ENCODE peak calls at places on chromosomes 5 and 9, in seven cellular contexts. One of them, this sample, is unnamed. For H3K36me3, the result is how much of the 10 kb centered on the place peaks cover.

GRCh38 chr5:130063603-130064002 is 159.3 kb downstream of the CHSY3 start:
- DNase-seq in cardiac muscle cell: no peak
- DNase-seq in GM23248: no peak
- DNase-seq in mesendoderm: peak
- DNase-seq in Peyer's patch: no peak
- DNase-seq in GM23338: peak
- DNase-seq in endodermal cell: no peak
- DNase-seq in this sample: no peak

GRCh38 chr9:80158150-80158549 is 586.4 kb downstream of the TLE4 start:
- DNase-seq in cardiac muscle cell: peak
- DNase-seq in GM23248: no peak
- DNase-seq in mesendoderm: peak
- DNase-seq in Peyer's patch: no peak
- DNase-seq in GM23338: no peak
- DNase-seq in endodermal cell: no peak
- DNase-seq in this sample: no peak

GRCh38 chr5:126808619-126809018 is 31.7 kb downstream of the LMNB1 start:
- DNase-seq in cardiac muscle cell: peak
- DNase-seq in GM23248: peak
- DNase-seq in mesendoderm: no peak
- DNase-seq in Peyer's patch: no peak
- DNase-seq in GM23338: peak
- DNase-seq in endodermal cell: no peak
- DNase-seq in this sample: no peak

GRCh38 chr5:68454766-68455165 is 239.2 kb downstream of the PIK3R1 start:
- DNase-seq in cardiac muscle cell: no peak
- DNase-seq in GM23248: peak
- DNase-seq in mesendoderm: no peak
- DNase-seq in Peyer's patch: no peak
- DNase-seq in GM23338: no peak
- DNase-seq in endodermal cell: no peak
- DNase-seq in this sample: no peak

GRCh38 chr5:1325870-1326546 is 18.9 kb downstream of the CLPTM1L start:
- DNase-seq in cardiac muscle cell: no peak
- DNase-seq in GM23248: peak
- DNase-seq in mesendoderm: peak
- DNase-seq in Peyer's patch: peak
- DNase-seq in GM23338: no peak
- DNase-seq in endodermal cell: peak
- DNase-seq in this sample: no peak

GRCh38 chr5:130277522-130277921 is 373.3 kb downstream of the CHSY3 start:
- DNase-seq in cardiac muscle cell: no peak
- DNase-seq in GM23248: no peak
- DNase-seq in mesendoderm: no peak
- DNase-seq in Peyer's patch: no peak
- DNase-seq in GM23338: no peak
- DNase-seq in endodermal cell: no peak
- DNase-seq in this sample: no peak

GRCh38 chr5:5492087-5492933 is 69.8 kb downstream of the ICE1 start:
- DNase-seq in cardiac muscle cell: peak
- DNase-seq in GM23248: peak
- DNase-seq in mesendoderm: peak
- DNase-seq in Peyer's patch: no peak
- DNase-seq in GM23338: peak
- DNase-seq in endodermal cell: peak
- DNase-seq in this sample: peak

GRCh38 chr9:37676411-37676830 is 25.7 kb downstream of the FRMPD1 start:
- DNase-seq in cardiac muscle cell: no peak
- DNase-seq in GM23248: no peak
- DNase-seq in mesendoderm: no peak
- DNase-seq in Peyer's patch: no peak
- DNase-seq in GM23338: no peak
- DNase-seq in endodermal cell: no peak
- DNase-seq in this sample: no peak

GRCh38 chr5:139974661-139975060 is 68.4 kb downstream of the NRG2 start:
- DNase-seq in cardiac muscle cell: peak
- DNase-seq in GM23248: no peak
- DNase-seq in mesendoderm: peak
- DNase-seq in Peyer's patch: no peak
- DNase-seq in GM23338: peak
- DNase-seq in endodermal cell: peak
- DNase-seq in this sample: peak

GRCh38 chr5:10021248-10021647 is 228.4 kb downstream of the ATPSCKMT start:
- DNase-seq in cardiac muscle cell: no peak
- DNase-seq in GM23248: no peak
- DNase-seq in mesendoderm: peak
- DNase-seq in Peyer's patch: no peak
- DNase-seq in GM23338: peak
- DNase-seq in endodermal cell: no peak
- DNase-seq in this sample: no peak

GRCh38 chr9:127049044-127049443 is 73.4 kb downstream of the ANGPTL2 start:
- DNase-seq in cardiac muscle cell: no peak
- DNase-seq in GM23248: peak
- DNase-seq in mesendoderm: no peak
- DNase-seq in Peyer's patch: no peak
- DNase-seq in GM23338: no peak
- DNase-seq in endodermal cell: no peak
- DNase-seq in this sample: no peak

GRCh38 chr9:130017035-130017909 is 25.7 kb downstream of the FNBP1 start:
- DNase-seq in cardiac muscle cell: no peak
- DNase-seq in GM23248: peak
- DNase-seq in mesendoderm: no peak
- DNase-seq in Peyer's patch: no peak
- DNase-seq in GM23338: no peak
- DNase-seq in endodermal cell: no peak
- DNase-seq in this sample: no peak

GRCh38 chr9:14312721-14313377 is 1.1 kb downstream of the NFIB start:
- DNase-seq in cardiac muscle cell: peak
- DNase-seq in GM23248: peak
- DNase-seq in mesendoderm: peak
- DNase-seq in Peyer's patch: peak
- DNase-seq in GM23338: peak
- DNase-seq in endodermal cell: peak
- DNase-seq in this sample: peak
- H3K4me3 ChIP-seq in cardiac muscle cell: peak
- H3K4me3 ChIP-seq in GM23248: peak
- H3K4me3 ChIP-seq in mesendoderm: peak
- H3K4me3 ChIP-seq in Peyer's patch: peak
- H3K4me3 ChIP-seq in GM23338: peak
- H3K4me3 ChIP-seq in endodermal cell: peak
- H3K4me3 ChIP-seq in this sample: peak

GRCh38 chr9:137223078-137224040 is 1.3 kb upstream of the RNF208 start:
- DNase-seq in cardiac muscle cell: peak
- DNase-seq in GM23248: peak
- DNase-seq in mesendoderm: peak
- DNase-seq in Peyer's patch: peak
- DNase-seq in GM23338: peak
- DNase-seq in endodermal cell: peak
- DNase-seq in this sample: peak
- H3K36me3 ChIP-seq in cardiac muscle cell: under half
- H3K36me3 ChIP-seq in GM23248: under half
- H3K36me3 ChIP-seq in mesendoderm: under half
- H3K36me3 ChIP-seq in Peyer's patch: under half
- H3K36me3 ChIP-seq in GM23338: under half
- H3K36me3 ChIP-seq in endodermal cell: under half
- H3K36me3 ChIP-seq in this sample: under half

GRCh38 chr9:124267271-124267807 is 9.6 kb downstream of the NEK6 start:
- DNase-seq in cardiac muscle cell: no peak
- DNase-seq in GM23248: peak
- DNase-seq in mesendoderm: no peak
- DNase-seq in Peyer's patch: no peak
- DNase-seq in GM23338: no peak
- DNase-seq in endodermal cell: no peak
- DNase-seq in this sample: no peak

GRCh38 chr9:124264812-124265211 is 7.1 kb downstream of the NEK6 start:
- DNase-seq in cardiac muscle cell: no peak
- DNase-seq in GM23248: no peak
- DNase-seq in mesendoderm: no peak
- DNase-seq in Peyer's patch: no peak
- DNase-seq in GM23338: no peak
- DNase-seq in endodermal cell: no peak
- DNase-seq in this sample: no peak

GRCh38 chr9:124268248-124268647 is 10.5 kb downstream of the NEK6 start:
- DNase-seq in cardiac muscle cell: no peak
- DNase-seq in GM23248: no peak
- DNase-seq in mesendoderm: no peak
- DNase-seq in Peyer's patch: no peak
- DNase-seq in GM23338: no peak
- DNase-seq in endodermal cell: no peak
- DNase-seq in this sample: no peak

GRCh38 chr9:124266826-124267201 is 9.1 kb downstream of the NEK6 start:
- DNase-seq in cardiac muscle cell: no peak
- DNase-seq in GM23248: no peak
- DNase-seq in mesendoderm: no peak
- DNase-seq in Peyer's patch: no peak
- DNase-seq in GM23338: no peak
- DNase-seq in endodermal cell: no peak
- DNase-seq in this sample: no peak

DNA sequence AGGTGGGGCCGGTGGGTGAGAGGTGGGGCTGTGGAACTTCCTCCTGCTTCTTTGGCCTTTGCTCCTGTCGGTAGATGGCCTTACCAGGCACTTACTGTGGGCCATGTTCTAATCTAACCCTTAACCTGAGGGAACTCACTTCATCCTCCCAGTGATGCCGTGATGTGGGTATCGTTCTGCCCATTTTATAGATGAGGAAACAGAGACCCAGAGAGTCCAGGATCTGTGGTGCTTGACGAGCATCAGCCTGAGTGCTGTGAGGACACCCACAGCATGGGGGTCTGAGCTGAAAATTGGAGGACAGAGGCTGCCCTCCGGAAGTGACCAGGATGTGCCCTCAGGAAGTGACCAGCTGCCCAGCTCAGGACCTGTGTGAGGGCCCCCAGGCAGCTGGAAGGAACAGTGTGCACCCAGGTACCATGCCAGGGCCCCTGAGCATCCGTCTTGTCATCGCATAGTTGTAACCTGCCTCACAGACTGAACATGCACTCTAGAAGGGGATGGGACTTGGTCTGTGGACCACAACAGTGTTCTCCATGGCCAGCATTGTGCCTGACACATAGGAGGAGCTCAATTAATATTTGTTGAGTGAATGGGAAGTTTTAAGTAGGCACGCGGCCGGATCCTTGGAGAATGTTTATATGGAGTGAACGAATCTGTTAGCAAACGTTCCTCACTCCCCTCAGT is 8.5 kb downstream of the NEK6 start:
- DNase-seq in cardiac muscle cell: no peak
- DNase-seq in GM23248: peak
- DNase-seq in mesendoderm: no peak
- DNase-seq in Peyer's patch: no peak
- DNase-seq in GM23338: no peak
- DNase-seq in endodermal cell: no peak
- DNase-seq in this sample: no peak
- H3K4me3 ChIP-seq in cardiac muscle cell: no peak
- H3K4me3 ChIP-seq in GM23248: peak
- H3K4me3 ChIP-seq in mesendoderm: no peak
- H3K4me3 ChIP-seq in Peyer's patch: no peak
- H3K4me3 ChIP-seq in GM23338: no peak
- H3K4me3 ChIP-seq in endodermal cell: no peak
- H3K4me3 ChIP-seq in this sample: no peak

GRCh38 chr9:132341177-132341840 is 13.5 kb downstream of the SETX start:
- DNase-seq in cardiac muscle cell: no peak
- DNase-seq in GM23248: no peak
- DNase-seq in mesendoderm: no peak
- DNase-seq in Peyer's patch: no peak
- DNase-seq in GM23338: no peak
- DNase-seq in endodermal cell: no peak
- DNase-seq in this sample: no peak
- H3K36me3 ChIP-seq in cardiac muscle cell: half or more
- H3K36me3 ChIP-seq in GM23248: half or more
- H3K36me3 ChIP-seq in mesendoderm: under half
- H3K36me3 ChIP-seq in Peyer's patch: half or more
- H3K36me3 ChIP-seq in GM23338: half or more
- H3K36me3 ChIP-seq in endodermal cell: half or more
- H3K36me3 ChIP-seq in this sample: under half

GRCh38 chr9:114386361-114386885 is 1.4 kb downstream of the AKNA start:
- DNase-seq in cardiac muscle cell: peak
- DNase-seq in GM23248: peak
- DNase-seq in mesendoderm: no peak
- DNase-seq in Peyer's patch: peak
- DNase-seq in GM23338: no peak
- DNase-seq in endodermal cell: no peak
- DNase-seq in this sample: no peak

GRCh38 chr9:114385412-114386181 is 2.2 kb downstream of the AKNA start:
- DNase-seq in cardiac muscle cell: no peak
- DNase-seq in GM23248: peak
- DNase-seq in mesendoderm: peak
- DNase-seq in Peyer's patch: peak
- DNase-seq in GM23338: no peak
- DNase-seq in endodermal cell: no peak
- DNase-seq in this sample: no peak

GRCh38 chr9:114387678-114388431 is at the start of gene AKNA:
- DNase-seq in cardiac muscle cell: peak
- DNase-seq in GM23248: peak
- DNase-seq in mesendoderm: peak
- DNase-seq in Peyer's patch: peak
- DNase-seq in GM23338: peak
- DNase-seq in endodermal cell: peak
- DNase-seq in this sample: peak

GRCh38 chr9:114388764-114389375 is 1.1 kb upstream of the AKNA start:
- DNase-seq in cardiac muscle cell: no peak
- DNase-seq in GM23248: no peak
- DNase-seq in mesendoderm: no peak
- DNase-seq in Peyer's patch: no peak
- DNase-seq in GM23338: no peak
- DNase-seq in endodermal cell: no peak
- DNase-seq in this sample: no peak

DNA sequence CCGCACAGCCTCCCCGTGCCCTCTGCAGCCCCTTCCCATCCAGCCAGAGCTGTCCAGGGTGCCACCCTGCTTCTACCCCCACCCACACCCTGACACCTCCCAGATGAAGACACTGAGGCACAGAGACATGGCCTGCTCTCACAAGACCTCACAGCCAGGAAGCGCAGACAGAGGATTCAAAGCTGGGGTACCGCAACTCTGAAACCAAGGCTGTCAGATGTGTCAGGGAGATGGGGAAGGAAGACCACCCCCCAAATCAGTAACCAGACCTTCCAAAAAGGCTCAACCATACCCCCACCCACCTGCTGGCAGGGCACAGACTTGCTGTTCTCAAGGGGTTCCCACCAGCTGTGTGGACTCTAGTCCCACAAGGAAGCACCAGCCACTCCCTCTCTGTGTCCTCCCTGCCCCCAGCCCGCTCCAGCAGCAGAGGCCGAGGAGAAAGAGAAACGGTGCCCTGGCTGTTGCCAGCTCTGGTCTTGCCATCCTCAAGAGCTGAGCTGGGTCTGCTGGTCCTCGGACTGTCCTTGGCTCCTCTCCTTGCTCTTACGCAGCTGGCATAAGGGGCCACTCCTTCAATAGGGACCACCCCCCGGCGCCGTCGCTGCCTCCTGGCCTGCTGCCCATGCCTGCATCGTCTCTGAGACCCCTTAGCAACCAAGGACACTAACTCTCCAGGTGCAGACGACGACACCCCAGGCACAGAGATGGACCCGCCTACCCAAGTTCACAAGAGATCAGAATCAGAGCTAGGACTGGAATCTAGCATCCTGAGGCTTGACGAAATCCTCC is 700 bp downstream of the AKNA start:
- DNase-seq in cardiac muscle cell: no peak
- DNase-seq in GM23248: peak
- DNase-seq in mesendoderm: no peak
- DNase-seq in Peyer's patch: peak
- DNase-seq in GM23338: no peak
- DNase-seq in endodermal cell: no peak
- DNase-seq in this sample: no peak
- H3K4me3 ChIP-seq in cardiac muscle cell: peak
- H3K4me3 ChIP-seq in GM23248: peak
- H3K4me3 ChIP-seq in mesendoderm: no peak
- H3K4me3 ChIP-seq in Peyer's patch: peak
- H3K4me3 ChIP-seq in GM23338: peak
- H3K4me3 ChIP-seq in endodermal cell: peak
- H3K4me3 ChIP-seq in this sample: peak

This sample was measured in H7.